ENCODE peak calls at places on chromosome 12, in nine cellular contexts. X, V, Y, T, R, U, N, M and Z are unnamed samples.

GRCh38 chr12:109459247-109459646 is 17.9 kb downstream of the KCTD10 start:
- DNase-seq in X (no peak), V (no peak), Y (no peak), T (no peak), R (no peak), U (no peak), N (no peak), M (no peak), Z (no peak)

GRCh38 chr12:131102493-131102931 is 148.8 kb downstream of the ADGRD1 start:
- DNase-seq in X (no peak), V (no peak), Y (peak), T (no peak), R (no peak), U (no peak), N (no peak), M (no peak), Z (no peak)

GRCh38 chr12:122079532-122080081 is 1.1 kb downstream of the MLXIP start:
- DNase-seq in X (peak), V (no peak), Y (no peak), T (no peak), R (no peak), U (no peak), N (no peak), M (peak), Z (no peak)

GRCh38 chr12:131894981-131895639 is 688 bp downstream of the ULK1 start:
- DNase-seq in X (peak), V (peak), Y (no peak), T (no peak), R (no peak), U (no peak), N (no peak), M (no peak), Z (no peak)

GRCh38 chr12:27186240-27186839 is 57.7 kb upstream of the STK38L start:
- DNase-seq in X (no peak), V (no peak), Y (no peak), T (no peak), R (no peak), U (no peak), N (no peak), M (no peak), Z (no peak)

GRCh38 chr12:12238605-12239004 is 28.2 kb downstream of the LRP6 start:
- DNase-seq in X (no peak), V (no peak), Y (no peak), T (no peak), R (no peak), U (no peak), N (no peak), M (no peak), Z (no peak)

GRCh38 chr12:121448771-121449315 is 48.9 kb downstream of the RNF34 start:
- DNase-seq in X (no peak), V (no peak), Y (no peak), T (no peak), R (no peak), U (no peak), N (no peak), M (no peak), Z (no peak)

GRCh38 chr12:96190403-96191170 is 3.6 kb upstream of the ELK3 start:
- DNase-seq in X (no peak), V (no peak), Y (no peak), T (no peak), R (no peak), U (no peak), N (no peak), M (no peak), Z (no peak)

GRCh38 chr12:51593539-51593938 is 2.5 kb downstream of the SCN8A start:
- DNase-seq in X (peak), V (no peak), Y (no peak), T (no peak), R (peak), U (no peak), N (no peak), M (no peak), Z (no peak)

GRCh38 chr12:93982847-93983315 is 165.5 kb upstream of the PLXNC1 start:
- DNase-seq in X (no peak), V (no peak), Y (no peak), T (no peak), R (peak), U (no peak), N (no peak), M (peak), Z (peak)

GRCh38 chr12:93883436-93884154 is 206.4 kb downstream of the CRADD start:
- DNase-seq in X (no peak), V (no peak), Y (no peak), T (no peak), R (no peak), U (no peak), N (no peak), M (no peak), Z (no peak)

GRCh38 chr12:122888232-122888752 is 7.6 kb downstream of the VPS37B start:
- DNase-seq in X (peak), V (no peak), Y (peak), T (no peak), R (peak), U (no peak), N (no peak), M (no peak), Z (peak)

GRCh38 chr12:88516811-88517210 is 63.5 kb downstream of the KITLG start:
- DNase-seq in X (no peak), V (no peak), Y (no peak), T (no peak), R (no peak), U (no peak), N (no peak), M (no peak), Z (no peak)

GRCh38 chr12:46983959-46984833 is 95.2 kb upstream of the PCED1B start:
- DNase-seq in X (peak), V (no peak), Y (no peak), T (no peak), R (peak), U (no peak), N (no peak), M (peak), Z (peak)

GRCh38 chr12:123152823-123153222 is 1.9 kb upstream of the PITPNM2 start:
- DNase-seq in X (no peak), V (no peak), Y (no peak), T (no peak), R (no peak), U (no peak), N (no peak), M (no peak), Z (no peak)

GRCh38 chr12:95279835-95280234 is 62.2 kb downstream of the VEZT start:
- DNase-seq in X (no peak), V (no peak), Y (no peak), T (no peak), R (no peak), U (no peak), N (no peak), M (no peak), Z (no peak)

GRCh38 chr12:10607885-10608458 is 5.4 kb downstream of the MAGOHB start:
- DNase-seq in X (no peak), V (no peak), Y (no peak), T (no peak), R (no peak), U (no peak), N (no peak), M (peak), Z (no peak)

GRCh38 chr12:21538259-21538658 is 12.2 kb downstream of the SPX start:
- DNase-seq in X (no peak), V (no peak), Y (no peak), T (no peak), R (no peak), U (no peak), N (no peak), M (no peak), Z (no peak)

GRCh38 chr12:27542628-27543027 is 18.6 kb downstream of the PPFIBP1 start:
- DNase-seq in X (no peak), V (no peak), Y (no peak), T (no peak), R (no peak), U (no peak), N (no peak), M (no peak), Z (no peak)

GRCh38 chr12:111462134-111462821 is 56.6 kb downstream of the SH2B3 start:
- DNase-seq in X (no peak), V (no peak), Y (no peak), T (no peak), R (no peak), U (no peak), N (no peak), M (no peak), Z (no peak)

GRCh38 chr12:109523071-109523470 is 45.6 kb downstream of the UBE3B start:
- DNase-seq in X (no peak), V (no peak), Y (peak), T (no peak), R (no peak), U (no peak), N (no peak), M (no peak), Z (peak)

GRCh38 chr12:64976131-64976530 is 145.0 kb downstream of the WIF1 start:
- DNase-seq in X (no peak), V (no peak), Y (no peak), T (no peak), R (no peak), U (no peak), N (no peak), M (no peak), Z (no peak)

GRCh38 chr12:97308576-97309198 is 153.9 kb upstream of the RMST start:
- DNase-seq in X (no peak), V (no peak), Y (no peak), T (no peak), R (no peak), U (no peak), N (no peak), M (peak), Z (peak)

GRCh38 chr12:75526655-75527511 is 15.5 kb upstream of the KRR1 start:
- DNase-seq in X (no peak), V (no peak), Y (no peak), T (no peak), R (peak), U (no peak), N (no peak), M (peak), Z (peak)

GRCh38 chr12:109738209-109738608 is 24.6 kb downstream of the FAM222A start:
- DNase-seq in X (peak), V (no peak), Y (peak), T (no peak), R (no peak), U (peak), N (no peak), M (no peak), Z (no peak)

GRCh38 chr12:22518067-22518719 is 26.1 kb downstream of the C2CD5 start:
- DNase-seq in X (peak), V (no peak), Y (no peak), T (no peak), R (no peak), U (no peak), N (no peak), M (peak), Z (peak)

GRCh38 chr12:15597125-15597830 is 191.9 kb downstream of the EPS8 start:
- DNase-seq in X (no peak), V (no peak), Y (no peak), T (no peak), R (no peak), U (no peak), N (no peak), M (no peak), Z (no peak)

GRCh38 chr12:58359084-58359483 is 417.7 kb downstream of the ATP23 start:
- DNase-seq in X (no peak), V (peak), Y (no peak), T (no peak), R (no peak), U (no peak), N (no peak), M (no peak), Z (no peak)

GRCh38 chr12:104399750-104400612 is 56.8 kb upstream of the CHST11 start:
- DNase-seq in X (no peak), V (no peak), Y (no peak), T (no peak), R (no peak), U (no peak), N (no peak), M (no peak), Z (no peak)

GRCh38 chr12:64080319-64081008 is 141.6 kb downstream of the KICS2 start:
- DNase-seq in X (peak), V (no peak), Y (no peak), T (no peak), R (no peak), U (no peak), N (no peak), M (no peak), Z (no peak)

GRCh38 chr12:108831309-108831991 is 25.9 kb downstream of the SSH1 start:
- DNase-seq in X (no peak), V (no peak), Y (no peak), T (no peak), R (no peak), U (no peak), N (no peak), M (no peak), Z (no peak)

GRCh38 chr12:117968826-117969659 is at the start of gene KSR2:
- DNase-seq in X (peak), V (no peak), Y (no peak), T (no peak), R (peak), U (peak), N (peak), M (peak), Z (peak)

GRCh38 chr12:22610148-22610547 is 14.8 kb upstream of the ETNK1 start:
- DNase-seq in X (no peak), V (no peak), Y (no peak), T (no peak), R (no peak), U (no peak), N (no peak), M (no peak), Z (no peak)

GRCh38 chr12:42922512-42922865 is 332.9 kb upstream of the PRICKLE1 start:
- DNase-seq in X (no peak), V (no peak), Y (no peak), T (no peak), R (no peak), U (no peak), N (no peak), M (no peak), Z (no peak)

GRCh38 chr12:30725739-30726138 is 29.0 kb downstream of the CAPRIN2 start:
- DNase-seq in X (no peak), V (no peak), Y (no peak), T (no peak), R (no peak), U (no peak), N (no peak), M (no peak), Z (no peak)

GRCh38 chr12:54526800-54527630 is 22.4 kb upstream of the PDE1B start:
- DNase-seq in X (peak), V (peak), Y (no peak), T (no peak), R (peak), U (peak), N (no peak), M (no peak), Z (peak)